ENCODE peak calls at places on chromosomes 12 and 14, in ten cellular contexts. X is fibroblast of the aortic adventitia; Z is astrocyte of the spinal cord; Y is T-cell; C is T-helper 22 cell; M is NCI-H2029; K is stimulated activated CD4-positive, alpha-beta T cell treated with anti-CD3 and anti-CD28 coated beads, TNF-alpha, amount 100 ng/mL, for 48 hours; A is activated naive CD4-positive, alpha-beta T cell; D is SW480; S is substantia nigra. U is an unnamed sample.

GRCh38 chr12:4059891-4060290 is 186.7 kb upstream of the PARP11 start:
- DNase-seq in X (no peak), Z (no peak), Y (no peak), C (no peak), M (no peak), K (no peak), A (no peak), D (no peak), S (no peak), U (no peak)

GRCh38 chr12:106082216-106083175 is 56.3 kb downstream of the NUAK1 start:
- DNase-seq in X (no peak), Z (peak), Y (no peak), C (no peak), M (no peak), K (no peak), A (no peak), D (no peak), S (no peak), U (no peak)

GRCh38 chr12:47717443-47718193 is 7.7 kb downstream of the ENDOU start:
- DNase-seq in X (peak), Z (peak), Y (peak), C (no peak), M (peak), K (peak), A (no peak), D (peak), S (peak), U (no peak)

GRCh38 chr12:77354766-77355362 is 289.5 kb upstream of the E2F7 start:
- DNase-seq in X (peak), Z (peak), Y (no peak), C (no peak), M (no peak), K (no peak), A (no peak), D (no peak), S (no peak), U (no peak)

GRCh38 chr14:74616507-74616906 is 4.5 kb upstream of the LTBP2 start:
- DNase-seq in X (peak), Z (peak), Y (no peak), C (no peak), M (no peak), K (no peak), A (no peak), D (peak), S (no peak), U (no peak)

GRCh38 chr12:75944097-75944904 is 87.3 kb downstream of the PHLDA1 start:
- DNase-seq in X (peak), Z (peak), Y (no peak), C (no peak), M (peak), K (peak), A (no peak), D (peak), S (no peak), U (no peak)

GRCh38 chr12:74790958-74791357 is 253.3 kb downstream of the ATXN7L3B start:
- DNase-seq in X (no peak), Z (no peak), Y (no peak), C (no peak), M (no peak), K (no peak), A (no peak), D (no peak), S (no peak), U (no peak)

GRCh38 chr12:121577443-121578180 is 3.2 kb downstream of the KDM2B start:
- DNase-seq in X (no peak), Z (no peak), Y (no peak), C (no peak), M (no peak), K (no peak), A (no peak), D (no peak), S (no peak), U (no peak)

GRCh38 chr12:58787021-58787760 is 133.1 kb downstream of the LRIG3 start:
- DNase-seq in X (no peak), Z (peak), Y (no peak), C (no peak), M (no peak), K (no peak), A (no peak), D (no peak), S (no peak), U (no peak)

GRCh38 chr12:85872497-85873091 is 1.5 kb upstream of the NTS start:
- DNase-seq in X (peak), Z (peak), Y (no peak), C (no peak), M (peak), K (no peak), A (no peak), D (peak), S (no peak), U (no peak)

GRCh38 chr12:51390457-51391046 is 654 bp downstream of the GALNT6 start:
- DNase-seq in X (no peak), Z (no peak), Y (no peak), C (no peak), M (no peak), K (no peak), A (no peak), D (no peak), S (no peak), U (no peak)

U was measured in T-helper 17 cell.